ENCODE peak calls at places on chromosomes 7 and 10, in seven cellular contexts. One of them, this sample, is unnamed.

GRCh38 chr10:105806-106205 is 29.4 kb upstream of the ZMYND11 start:
- DNase-seq in smooth muscle cell of the brain vasculature: no peak
- DNase-seq in CD8-positive, alpha-beta memory T cell: no peak
- DNase-seq in stomach: no peak
- DNase-seq in amniotic stem cell: no peak
- DNase-seq in IMR-90: no peak
- DNase-seq in GM20000: no peak
- DNase-seq in this sample: no peak

GRCh38 chr7:1397491-1398327 is 61.6 kb downstream of the MICALL2 start:
- DNase-seq in IMR-90: peak; percentile 65
- DNase-seq in CD8-positive, alpha-beta memory T cell: no peak
- DNase-seq in GM20000: no peak
- DNase-seq in stomach: no peak
- DNase-seq in smooth muscle cell of the brain vasculature: no peak
- DNase-seq in amniotic stem cell: no peak
- DNase-seq in this sample: peak; percentile 83

GRCh38 chr10:128518000-128518399 is 391.8 kb upstream of the MKI67 start:
- DNase-seq in IMR-90: no peak
- DNase-seq in amniotic stem cell: no peak
- DNase-seq in CD8-positive, alpha-beta memory T cell: no peak
- DNase-seq in GM20000: no peak
- DNase-seq in stomach: no peak
- DNase-seq in smooth muscle cell of the brain vasculature: no peak
- DNase-seq in this sample: no peak

GRCh38 chr10:28294169-28294532 is 8.7 kb downstream of the MPP7 start:
- DNase-seq in smooth muscle cell of the brain vasculature: no peak
- DNase-seq in IMR-90: no peak
- DNase-seq in amniotic stem cell: no peak
- DNase-seq in CD8-positive, alpha-beta memory T cell: no peak
- DNase-seq in stomach: no peak
- DNase-seq in GM20000: no peak
- DNase-seq in this sample: no peak

GRCh38 chr10:22677333-22677732 is 37.0 kb downstream of the PIP4K2A start:
- DNase-seq in CD8-positive, alpha-beta memory T cell: no peak
- DNase-seq in stomach: no peak
- DNase-seq in amniotic stem cell: no peak
- DNase-seq in smooth muscle cell of the brain vasculature: no peak
- DNase-seq in GM20000: no peak
- DNase-seq in IMR-90: no peak
- DNase-seq in this sample: no peak

GRCh38 chr7:25712500-25712899 is 439.5 kb upstream of the NFE2L3 start:
- DNase-seq in GM20000: no peak
- DNase-seq in amniotic stem cell: no peak
- DNase-seq in smooth muscle cell of the brain vasculature: no peak
- DNase-seq in IMR-90: no peak
- DNase-seq in stomach: no peak
- DNase-seq in CD8-positive, alpha-beta memory T cell: no peak
- DNase-seq in this sample: no peak

GRCh38 chr10:44960482-44961230 is 1.1 kb downstream of the RASSF4 start:
- DNase-seq in CD8-positive, alpha-beta memory T cell: no peak
- DNase-seq in IMR-90: no peak
- DNase-seq in GM20000: no peak
- DNase-seq in amniotic stem cell: no peak
- DNase-seq in smooth muscle cell of the brain vasculature: no peak
- DNase-seq in stomach: no peak
- DNase-seq in this sample: no peak

GRCh38 chr10:68406815-68407585 is at the start of gene RUFY2:
- DNase-seq in stomach: peak; percentile 82
- DNase-seq in CD8-positive, alpha-beta memory T cell: peak; percentile 69
- DNase-seq in GM20000: peak; percentile 96
- DNase-seq in smooth muscle cell of the brain vasculature: peak; percentile 54
- DNase-seq in IMR-90: peak; percentile 70
- DNase-seq in amniotic stem cell: peak; percentile 29
- DNase-seq in this sample: peak; percentile 71

GRCh38 chr10:62580396-62580795 is 206.2 kb downstream of the ZNF365 start:
- DNase-seq in GM20000: no peak
- DNase-seq in smooth muscle cell of the brain vasculature: no peak
- DNase-seq in CD8-positive, alpha-beta memory T cell: no peak
- DNase-seq in amniotic stem cell: no peak
- DNase-seq in IMR-90: peak; percentile 41
- DNase-seq in stomach: no peak
- DNase-seq in this sample: peak; percentile 20